ENCODE peak calls at places on chromosomes 5 and 9, in four cellular contexts. N is SJSA1, R is heart right ventricle, P is substantia nigra. A is an unnamed sample.

GRCh38 chr9:25678846-25679360 is 659 bp upstream of the TUSC1 start:
- DNase-seq in N (no peak), R (no peak), P (no peak), A (no peak)

GRCh38 chr9:30235564-30235963 is 2148.9 kb upstream of the ACO1 start:
- DNase-seq in N (no peak), R (no peak), P (no peak), A (no peak)

GRCh38 chr9:9387511-9388115 is 1225.2 kb downstream of the PTPRD start:
- DNase-seq in N (no peak), R (no peak), P (no peak), A (no peak)

GRCh38 chr5:125186911-125187375 is 440.5 kb upstream of the ZNF608 start:
- DNase-seq in N (no peak), R (no peak), P (no peak), A (no peak)

GRCh38 chr9:124038790-124039633 is 27.4 kb downstream of the LHX2 start:
- DNase-seq in N (no peak), R (no peak), P (no peak), A (no peak)

GRCh38 chr9:6645153-6646027 is at the start of gene GLDC:
- DNase-seq in N (no peak), R (peak), P (no peak), A (no peak)

GRCh38 chr5:40453689-40454088 is 226.0 kb upstream of the PTGER4 start:
- DNase-seq in N (no peak), R (no peak), P (no peak), A (no peak)

GRCh38 chr9:72383978-72384709 is 19.1 kb upstream of the ZFAND5 start:
- DNase-seq in N (no peak), R (no peak), P (no peak), A (no peak)

GRCh38 chr5:73030995-73031394 is 75.2 kb downstream of the FCHO2 start:
- DNase-seq in N (peak), R (no peak), P (no peak), A (no peak)

GRCh38 chr5:42586625-42587024 is 163.4 kb downstream of the GHR start:
- DNase-seq in N (no peak), R (peak), P (no peak), A (no peak)

GRCh38 chr9:123434619-123435240 is 78.7 kb downstream of the CRB2 start:
- DNase-seq in N (no peak), R (no peak), P (no peak), A (no peak)

GRCh38 chr5:87155076-87155475 is 112.6 kb upstream of the RASA1 start:
- DNase-seq in N (no peak), R (no peak), P (no peak), A (no peak)

GRCh38 chr5:87156631-87157030 is 111.1 kb upstream of the RASA1 start:
- DNase-seq in N (no peak), R (no peak), P (no peak), A (no peak)

GRCh38 chr5:170747851-170748250 is 35.7 kb upstream of the GABRP start:
- DNase-seq in N (peak), R (peak), P (no peak), A (no peak)

GRCh38 chr9:6055213-6055612 is 39.8 kb upstream of the RANBP6 start:
- DNase-seq in N (no peak), R (no peak), P (no peak), A (peak)

GRCh38 chr5:53576674-53577073 is 16.2 kb downstream of the NDUFS4 start:
- DNase-seq in N (no peak), R (no peak), P (no peak), A (no peak)

GRCh38 chr5:142601432-142601831 is 84.5 kb downstream of the FGF1 start:
- DNase-seq in N (peak), R (no peak), P (no peak), A (no peak)